ENCODE peak calls at places on chromosomes 16 and 17, in four cellular contexts. C, J, O and L are unnamed samples.

GRCh38 chr16:69166221-69166833 is 20.6 kb upstream of the SNTB2 start:
- DNase-seq in C (no peak), O (no peak), J (no peak), L (no peak)

GRCh38 chr17:12402963-12403622 is 262.6 kb upstream of the MYOCD start:
- DNase-seq in O (peak), J (no peak), C (no peak), L (no peak)

GRCh38 chr16:2147981-2148671 is at the start of gene RAB26:
- DNase-seq in C (no peak), J (peak), O (peak), L (peak)

GRCh38 chr16:1379863-1380174 is 28.1 kb downstream of the GNPTG start:
- DNase-seq in J (no peak), O (no peak), C (no peak), L (no peak)

GRCh38 chr16:62254847-62255246 is 218.6 kb upstream of the CDH8 start:
- DNase-seq in C (no peak), J (no peak), O (peak), L (no peak)

GRCh38 chr16:16067127-16067526 is 117.7 kb downstream of the ABCC1 start:
- DNase-seq in J (no peak), C (no peak), O (no peak), L (no peak)

GRCh38 chr16:50928065-50928464 is 186.2 kb downstream of the CYLD start:
- DNase-seq in J (no peak), O (no peak), C (no peak), L (no peak)

GRCh38 chr16:48378836-48379235 is 6.4 kb downstream of the SIAH1 start:
- DNase-seq in J (no peak), C (no peak), O (no peak), L (no peak)

GRCh38 chr17:34895388-34895787 is 65.9 kb downstream of the CCT6B start:
- DNase-seq in J (no peak), O (no peak), C (no peak), L (no peak)

GRCh38 chr17:81552244-81553017 is at the start of gene FAAP100:
- DNase-seq in J (peak), O (peak), C (peak), L (peak)

GRCh38 chr17:53420035-53420641 is 402.6 kb upstream of the KIF2B start:
- DNase-seq in O (no peak), C (no peak), J (no peak), L (no peak)

GRCh38 chr17:44223574-44224046 is 4.1 kb upstream of the UBTF start:
- DNase-seq in C (no peak), J (no peak), O (no peak), L (no peak)

GRCh38 chr16:65121870-65122723 is at the start of gene CDH11:
- DNase-seq in J (no peak), C (no peak), O (peak), L (no peak)

GRCh38 chr16:1042776-1043349 is 29.7 kb upstream of the SSTR5 start:
- DNase-seq in O (no peak), J (no peak), C (no peak), L (no peak)

GRCh38 chr17:20234266-20234665 is 225.1 kb downstream of the SPECC1 start:
- DNase-seq in C (no peak), J (no peak), O (no peak), L (no peak)

GRCh38 chr16:65409505-65409904 is 287.6 kb upstream of the CDH11 start:
- DNase-seq in C (no peak), O (peak), J (no peak), L (no peak)

GRCh38 chr16:69112285-69113129 is 7.1 kb downstream of the HAS3 start:
- DNase-seq in J (no peak), O (no peak), C (no peak), L (peak)

GRCh38 chr16:48113471-48113870 is 42.3 kb downstream of the ABCC12 start:
- DNase-seq in C (no peak), J (no peak), O (no peak), L (no peak)

GRCh38 chr16:85364323-85365040 is 248.6 kb upstream of the GSE1 start:
- DNase-seq in C (no peak), J (no peak), O (no peak), L (no peak)

GRCh38 chr17:74407384-74407783 is 24.5 kb upstream of the GPRC5C start:
- DNase-seq in J (no peak), C (no peak), O (no peak), L (no peak)

GRCh38 chr16:86181526-86181925 is 282.6 kb downstream of the IRF8 start:
- DNase-seq in J (no peak), C (no peak), O (no peak), L (peak)

GRCh38 chr16:86317617-86318021 is 192.7 kb upstream of the FOXF1 start:
- DNase-seq in J (no peak), C (no peak), O (no peak), L (no peak)

GRCh38 chr16:58464047-58464915 is 35.7 kb upstream of the NDRG4 start:
- DNase-seq in O (no peak), J (no peak), C (no peak), L (no peak)

GRCh38 chr16:89026121-89026612 is 49.2 kb upstream of the CBFA2T3 start:
- DNase-seq in O (no peak), C (peak), J (no peak), L (peak)

GRCh38 chr16:24966599-24966998 is 48.6 kb downstream of the ARHGAP17 start:
- DNase-seq in O (no peak), C (no peak), J (no peak), L (no peak)

GRCh38 chr17:41760878-41761277 is 25.6 kb downstream of the JUP start:
- DNase-seq in J (peak), O (no peak), C (no peak), L (no peak)

GRCh38 chr16:24977673-24978065 is 37.5 kb downstream of the ARHGAP17 start:
- DNase-seq in J (no peak), O (peak), C (no peak), L (no peak)

GRCh38 chr16:30837904-30838303 is 50.9 kb upstream of the ZNF629 start:
- DNase-seq in C (no peak), J (no peak), O (no peak), L (no peak)

GRCh38 chr17:2058521-2059124 is 3.7 kb downstream of the HIC1 start:
- DNase-seq in O (no peak), J (peak), C (no peak), L (peak)

GRCh38 chr16:67025151-67025550 is 3.8 kb upstream of the CBFB start:
- DNase-seq in O (no peak), C (no peak), J (no peak), L (no peak)

GRCh38 chr16:67431077-67431804 is at the start of gene HSD11B2:
- DNase-seq in C (no peak), J (no peak), O (peak), L (no peak)

GRCh38 chr17:72804949-72805348 is 287.5 kb downstream of the SLC39A11 start:
- DNase-seq in J (no peak), O (no peak), C (no peak), L (no peak)

GRCh38 chr17:72145972-72146755 is 25.3 kb downstream of the SOX9 start:
- DNase-seq in J (no peak), O (no peak), C (no peak), L (no peak)

GRCh38 chr16:1167276-1168107 is 14.6 kb downstream of the CACNA1H start:
- DNase-seq in C (no peak), J (no peak), O (no peak), L (peak)